ENCODE peak calls at places on chromosomes 13 and 19, in ten cellular contexts. T is GM18507; W is activated CD4-positive, alpha-beta T cell treated with anti-CD3 and anti-CD28 coated beads, Interleukin-2, amount 50 U/mL, for 1 hour; F is stimulated activated CD8-positive, alpha-beta memory T cell treated with anti-CD3 and anti-CD28 coated beads, Interleukin-7, amount 100 ng/mL, for 48 hours; L is Caco-2; P is cardiac fibroblast; H is Peyer's patch; C is glutamatergic neuron; N is activated T-helper 1 cell treated with anti-CD3 and anti-CD28 coated beads, Interleukin-12 subunit alpha, Interleukin-12 subunit beta, Interleukin-2, Interleukin-4 antibody, amounts not matched to agents 30 ng/mL and 10 ng/mL and 1 ng/mL, durations not matched to agents 14 hours and 24 hours and 36 hours; M is activated CD8-positive, alpha-beta memory T cell treated with anti-CD3 and anti-CD28 coated beads for 1 hour. Y is an unnamed sample.

GRCh38 chr13:97548138-97548537 is 114.2 kb downstream of the RAP2A start:
- DNase-seq in M (no peak), T (no peak), H (no peak), P (no peak), N (no peak), W (no peak), L (no peak), F (no peak), C (no peak), Y (no peak)

GRCh38 chr13:80048802-80049201 is 292.1 kb downstream of the SPRY2 start:
- DNase-seq in H (peak; percentile 57), W (peak; percentile 1), T (peak; percentile 53), P (peak; percentile 99), M (peak; percentile 1), F (peak; percentile 63), C (peak; percentile 66), L (no peak), N (peak; percentile 32), Y (peak; percentile 65)

GRCh38 chr19:16942583-16942982 is 53.8 kb downstream of the F2RL3 start:
- DNase-seq in H (no peak), T (no peak), P (no peak), C (no peak), F (no peak), N (no peak), L (no peak), W (no peak), M (no peak), Y (no peak)

GRCh38 chr13:29892149-29892548 is 41.7 kb upstream of the UBL3 start:
- DNase-seq in H (no peak), N (no peak), F (no peak), W (no peak), T (no peak), L (no peak), P (no peak), C (peak; percentile 70), M (no peak), Y (no peak)

GRCh38 chr13:73608157-73608516 is 526.1 kb downstream of the KLF12 start:
- DNase-seq in M (no peak), H (no peak), F (no peak), P (no peak), L (no peak), N (no peak), W (no peak), C (no peak), T (no peak), Y (no peak)

GRCh38 chr19:44277331-44277730 is 17.6 kb downstream of the ZNF233 start:
- DNase-seq in F (no peak), H (no peak), C (no peak), W (no peak), P (no peak), L (no peak), N (no peak), M (no peak), T (no peak), Y (no peak)

GRCh38 chr19:6038634-6039405 is 60.9 kb upstream of the RANBP3 start:
- DNase-seq in M (no peak), H (no peak), F (peak; percentile 50), P (no peak), W (no peak), L (no peak), C (no peak), N (no peak), T (peak; percentile 49), Y (no peak)

GRCh38 chr13:41917641-41918040 is 43.3 kb downstream of the VWA8 start:
- DNase-seq in M (no peak), C (no peak), H (no peak), F (no peak), N (peak; percentile 5), L (no peak), P (peak; percentile 74), T (no peak), W (no peak), Y (no peak)

GRCh38 chr13:113672002-113672651 is 5.1 kb downstream of the GRK1 start:
- DNase-seq in F (no peak), M (no peak), W (no peak), H (no peak), C (peak; percentile 16), P (no peak), L (no peak), T (no peak), N (no peak), Y (no peak)

GRCh38 chr13:41791056-41791455 is 169.9 kb downstream of the VWA8 start:
- DNase-seq in M (no peak), P (peak; percentile 77), W (no peak), L (no peak), N (no peak), F (no peak), H (no peak), T (no peak), C (no peak), Y (no peak)

GRCh38 chr13:29514720-29515310 is 80.7 kb downstream of the SLC7A1 start:
- DNase-seq in L (no peak), H (no peak), F (no peak), P (no peak), M (no peak), C (no peak), W (no peak), N (no peak), T (no peak), Y (no peak)

GRCh38 chr13:87671031-87671823 is at the start of gene SLITRK5:
- DNase-seq in T (peak; percentile 12), L (peak; percentile 66), P (peak; percentile 34), F (peak; percentile 33), C (peak; percentile 95), M (no peak), N (peak; percentile 27), W (peak; percentile 25), H (peak; percentile 33), Y (peak; percentile 57)

GRCh38 chr19:47682939-47683338 is 30.3 kb upstream of the EHD2 start:
- DNase-seq in C (no peak), L (no peak), N (no peak), T (no peak), H (no peak), M (no peak), P (no peak), W (no peak), F (no peak), Y (no peak)

GRCh38 chr13:102817907-102818306 is 19.0 kb downstream of the BIVM start:
- DNase-seq in N (no peak), W (no peak), L (no peak), C (no peak), P (no peak), T (no peak), H (no peak), F (no peak), M (no peak), Y (no peak)

GRCh38 chr13:94173312-94173854 is 306.1 kb downstream of the DCT start:
- DNase-seq in H (no peak), T (no peak), L (no peak), M (no peak), C (no peak), P (peak; percentile 56), W (no peak), F (no peak), N (no peak), Y (no peak)

GRCh38 chr13:31172535-31172934 is 10.8 kb upstream of the HSPH1 start:
- DNase-seq in T (no peak), F (no peak), C (no peak), L (peak; percentile 67), P (peak; percentile 95), M (no peak), H (no peak), W (no peak), N (no peak), Y (no peak)